ENCODE peak calls at places on chromosomes 3 and 15, in four cellular contexts. U is IMR-90; A is thoracic aorta; S is CD8-positive, alpha-beta T cell. D is an unnamed sample.

GRCh38 chr3:141644931-141645330 is 93.2 kb upstream of the RNF7 start:
- DNase-seq in U (peak; percentile 51), A (peak; percentile 43), S (peak; percentile 44), D (no peak)

GRCh38 chr15:80695911-80696651 is 971 bp downstream of the ABHD17C start:
- DNase-seq in U (no peak), A (no peak), S (peak; percentile 5), D (peak; percentile 39)

GRCh38 chr3:50525191-50525590 is 21.8 kb upstream of the CACNA2D2 start:
- DNase-seq in A (no peak), S (no peak), U (no peak), D (no peak)

GRCh38 chr3:50806806-50807205 is 132.1 kb downstream of the DOCK3 start:
- DNase-seq in S (no peak), U (no peak), A (no peak), D (peak; percentile 41)

GRCh38 chr15:39624806-39625205 is 43.9 kb downstream of the THBS1 start:
- DNase-seq in A (no peak), S (peak; percentile 57), U (peak; percentile 93), D (peak; percentile 64)

GRCh38 chr3:156553705-156554356 is 1.1 kb downstream of the SSR3 start:
- DNase-seq in A (no peak), S (no peak), U (peak; percentile 84), D (no peak)

GRCh38 chr3:135136361-135137100 is 341.5 kb downstream of the EPHB1 start:
- DNase-seq in U (no peak), A (no peak), S (no peak), D (no peak)

GRCh38 chr3:195100903-195101591 is 169.9 kb downstream of the XXYLT1 start:
- DNase-seq in U (peak; percentile 55), S (no peak), A (no peak), D (peak; percentile 29)

GRCh38 chr3:17505856-17506255 is 236.6 kb downstream of the TBC1D5 start:
- DNase-seq in A (no peak), U (peak; percentile 51), S (no peak), D (peak; percentile 22)

GRCh38 chr3:11143476-11143875 is 10.8 kb upstream of the HRH1 start:
- DNase-seq in A (no peak), U (peak; percentile 64), S (no peak), D (no peak)

GRCh38 chr3:188439080-188439479 is 285.1 kb downstream of the LPP start:
- DNase-seq in A (no peak), S (peak; percentile 32), U (no peak), D (no peak)

GRCh38 chr15:40696228-40696627 is 1.3 kb downstream of the RAD51 start:
- DNase-seq in S (no peak), U (no peak), A (no peak), D (no peak)

GRCh38 chr3:111738238-111738637 is 120.8 kb upstream of the PHLDB2 start:
- DNase-seq in U (no peak), A (no peak), S (no peak), D (no peak)

GRCh38 chr15:56495050-56495449 is 30.1 kb upstream of the MNS1 start:
- DNase-seq in A (no peak), U (no peak), S (no peak), D (no peak)

GRCh38 chr3:189941679-189942078 is 179.0 kb downstream of the P3H2 start:
- DNase-seq in A (no peak), S (no peak), U (peak; percentile 59), D (peak; percentile 84)

GRCh38 chr3:194139085-194139976 is 3.4 kb downstream of the HES1 start:
- DNase-seq in S (no peak), U (peak; percentile 76), A (no peak), D (peak; percentile 98)

GRCh38 chr15:25185156-25185710 is 230.4 kb downstream of the SNRPN start:
- DNase-seq in S (no peak), U (no peak), A (no peak), D (no peak)

GRCh38 chr15:49235446-49236207 is 65.6 kb downstream of the GALK2 start:
- DNase-seq in A (no peak), S (peak; percentile 17), U (peak; percentile 92), D (peak; percentile 11)

GRCh38 chr15:23497710-23498111 is 50.7 kb upstream of the GOLGA6L2 start:
- DNase-seq in U (no peak), A (no peak), S (no peak), D (no peak)

GRCh38 chr3:30989266-30989799 is 94.9 kb upstream of the GADL1 start:
- DNase-seq in U (no peak), S (no peak), A (no peak), D (no peak)

GRCh38 chr3:132643366-132643765 is 16.2 kb downstream of the ACAD11 start:
- DNase-seq in A (no peak), U (no peak), S (no peak), D (no peak)

GRCh38 chr3:57068437-57069089 is 8.1 kb downstream of the SPATA12 start:
- DNase-seq in A (peak; percentile 31), U (peak; percentile 61), S (peak; percentile 6), D (peak; percentile 91)

GRCh38 chr3:14203521-14204079 is 25.0 kb downstream of the LSM3 start:
- DNase-seq in S (no peak), U (peak; percentile 87), A (no peak), D (peak; percentile 64)

GRCh38 chr3:52218454-52218853 is 7.0 kb downstream of the TLR9 start:
- DNase-seq in A (no peak), S (no peak), U (no peak), D (no peak)
- H3K4me1 ChIP-seq in A (peaks cover 15% of the 10 kb centered on the region), S (peaks cover 72% of the 10 kb centered on the region), U (peaks cover 8% of the 10 kb centered on the region), D (peaks cover 9% of the 10 kb centered on the region)

GRCh38 chr3:46087871-46088270 is 60.6 kb upstream of the XCR1 start:
- DNase-seq in A (no peak), U (peak; percentile 41), S (no peak), D (no peak)
- TF ChIP-seq CTCF in A (no peak), U (peak; percentile 46), S (no peak), D (peak; percentile 48)

GRCh38 chr3:126703512-126704493 is at the start of gene CHCHD6:
- DNase-seq in U (peak; percentile 94), S (peak; percentile 96), A (peak; percentile 87), D (peak; percentile 75)
- H3K4me1 ChIP-seq in U (peaks cover 2% of the 10 kb centered on the region), S (peaks cover 17% of the 10 kb centered on the region), A (peaks cover 21% of the 10 kb centered on the region), D (peaks cover 9% of the 10 kb centered on the region)

GRCh38 chr3:192845196-192845855 is 72.3 kb downstream of the MB21D2 start:
- DNase-seq in S (no peak), A (no peak), U (peak; percentile 87), D (no peak)

GRCh38 chr3:192847918-192848317 is 69.7 kb downstream of the MB21D2 start:
- DNase-seq in S (no peak), U (peak; percentile 84), A (no peak), D (no peak)

GRCh38 chr3:192850501-192850981 is 67.1 kb downstream of the MB21D2 start:
- DNase-seq in A (no peak), S (no peak), U (peak; percentile 86), D (peak; percentile 99)

GRCh38 chr3:192851821-192852352 is 65.8 kb downstream of the MB21D2 start:
- DNase-seq in S (no peak), U (peak; percentile 42), A (peak; percentile 28), D (peak; percentile 81)

DNA sequence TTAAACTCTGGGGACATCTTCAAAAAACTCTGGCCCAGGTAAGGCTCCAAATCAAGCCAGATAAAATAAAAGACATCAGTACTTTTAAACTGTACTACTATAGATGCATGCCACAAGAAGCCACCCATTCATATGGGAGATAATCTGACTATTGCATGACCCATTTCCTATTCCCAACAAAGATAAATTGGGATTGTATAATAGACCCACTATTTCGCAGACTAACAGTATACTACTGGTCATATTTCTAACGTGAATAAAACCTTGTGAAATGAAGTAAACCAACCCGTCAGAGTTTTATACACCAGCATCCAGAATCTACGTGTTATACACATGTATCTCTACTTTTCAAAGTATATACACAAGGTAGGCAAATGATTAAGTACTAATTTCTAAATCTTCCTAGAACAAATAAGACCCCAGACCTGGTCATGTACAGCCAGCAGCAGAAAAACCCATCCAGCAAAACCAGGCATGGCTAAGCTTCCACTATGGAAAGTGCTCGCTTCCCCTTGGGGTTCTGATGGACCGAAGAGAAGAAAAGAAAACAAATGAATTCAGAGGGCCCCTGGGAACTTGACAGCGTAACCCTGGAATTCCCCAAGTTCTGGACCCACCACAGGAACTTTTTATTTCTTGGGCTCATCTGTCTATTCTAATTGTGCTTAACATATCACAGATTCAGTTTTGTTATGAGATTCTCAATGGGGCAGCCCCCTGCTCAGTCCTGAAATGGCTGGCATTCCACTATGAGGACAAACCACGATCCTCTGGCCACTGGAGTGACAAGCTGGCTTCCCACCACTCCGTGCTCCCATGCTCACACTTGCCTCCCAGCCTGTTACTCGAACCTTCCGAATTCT is 69.1 kb downstream of the MB21D2 start:
- DNase-seq in A (no peak), U (peak; percentile 58), S (no peak), D (no peak)
- TF ChIP-seq CTCF in A (no peak), U (no peak), S (no peak), D (no peak)

DNA sequence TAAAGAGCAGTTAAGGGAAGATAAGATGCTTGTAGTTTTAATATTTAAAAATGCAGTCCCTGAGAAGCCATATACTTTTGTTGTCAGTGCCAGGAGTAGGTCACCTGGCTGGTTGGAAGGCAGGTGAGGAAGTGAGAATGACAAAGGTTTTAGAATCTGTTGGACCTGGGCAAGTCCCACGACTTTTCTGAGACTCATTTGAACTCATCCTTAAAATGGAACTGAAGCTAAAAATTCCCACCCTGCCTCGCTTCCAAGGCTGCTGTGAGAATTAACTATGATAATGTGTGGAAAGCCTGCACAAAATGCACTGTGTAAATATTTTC is 77.1 kb downstream of the IQSEC1 start:
- DNase-seq in S (no peak), U (peak; percentile 26), A (no peak), D (no peak)
- H3K4me1 ChIP-seq in S (peaks cover 46% of the 10 kb centered on the region), U (peaks cover 27% of the 10 kb centered on the region), A (peaks cover 9% of the 10 kb centered on the region), D (no peaks in the 10 kb centered on the region)

D was measured in foreskin keratinocyte.